ENCODE peak calls at places on chromosomes 4 and X, in five cellular contexts. M is left cardiac atrium; G is stimulated activated effector memory CD8-positive, alpha-beta T cell treated with anti-CD3 and anti-CD28 coated beads, Interleukin-12 subunit alpha, Interleukin-12 subunit beta, amount 100 ng/mL, for 72 hours; A is heart left ventricle; J is activated CD4-positive, alpha-beta T cell treated with anti-CD3 and anti-CD28 coated beads for 36 hours. I is an unnamed sample.

GRCh38 chrX:102808336-102808735 is 87.8 kb downstream of the GPRASP3 start:
- ATAC-seq in M (no peak), G (no peak), A (no peak), J (no peak), I (no peak)

GRCh38 chr4:154982187-154983047 is 201.3 kb downstream of the RBM46 start:
- ATAC-seq in M (peak; percentile 66), G (peak; percentile 66), A (no peak), J (peak; percentile 49), I (peak; percentile 43)

GRCh38 chrX:131955099-131955777 is 67.9 kb upstream of the STK26 start:
- ATAC-seq in M (no peak), G (peak; percentile 47), A (no peak), J (no peak), I (peak; percentile 18)

GRCh38 chr4:173765731-173766130 is 235.7 kb upstream of the HAND2 start:
- ATAC-seq in M (peak; percentile 41), G (no peak), A (no peak), J (no peak), I (no peak)

GRCh38 chrX:123731258-123731986 is 1.4 kb downstream of the THOC2 start:
- ATAC-seq in M (no peak), G (peak; percentile 47), A (no peak), J (no peak), I (no peak)

GRCh38 chr4:9808077-9808476 is 26.6 kb downstream of the DRD5 start:
- ATAC-seq in M (no peak), G (no peak), A (no peak), J (no peak), I (no peak)

GRCh38 chrX:3815896-3816664 is 102.6 kb upstream of the PRKX start:
- ATAC-seq in M (peak; percentile 38), G (no peak), A (no peak), J (peak; percentile 2), I (no peak)

GRCh38 chr4:71221510-71222466 is 117.0 kb upstream of the SLC4A4 start:
- ATAC-seq in M (no peak), G (no peak), A (no peak), J (no peak), I (no peak)

GRCh38 chr4:1952719-1953118 is 56.1 kb downstream of the NELFA start:
- ATAC-seq in M (no peak), G (no peak), A (no peak), J (no peak), I (no peak)

GRCh38 chrX:35919536-35920309 is at the start of gene CFAP47:
- ATAC-seq in M (peak; percentile 27), G (no peak), A (no peak), J (no peak), I (no peak)

GRCh38 chr4:1154523-1155182 is 17.7 kb downstream of the SPON2 start:
- ATAC-seq in M (peak; percentile 61), G (no peak), A (peak; percentile 59), J (no peak), I (no peak)

GRCh38 chr4:2168469-2169319 is 73.2 kb downstream of the HAUS3 start:
- ATAC-seq in M (peak; percentile 15), G (no peak), A (no peak), J (no peak), I (no peak)

GRCh38 chrX:19555236-19555635 is 39.9 kb upstream of the MAP3K15 start:
- ATAC-seq in M (no peak), G (peak; percentile 44), A (no peak), J (peak; percentile 35), I (peak; percentile 45)

GRCh38 chrX:10165580-10166247 is 8.9 kb downstream of the CLCN4 start:
- ATAC-seq in M (peak; percentile 42), G (no peak), A (peak; percentile 50), J (no peak), I (no peak)

GRCh38 chr4:147535161-147535560 is 54.3 kb downstream of the EDNRA start:
- ATAC-seq in M (no peak), G (no peak), A (no peak), J (no peak), I (no peak)

GRCh38 chrX:53445977-53446376 is 11.8 kb upstream of the HSD17B10 start:
- ATAC-seq in M (no peak), G (peak; percentile 48), A (no peak), J (peak; percentile 45), I (peak; percentile 44)

GRCh38 chr4:173264960-173265281 is 69.2 kb downstream of the HMGB2 start:
- ATAC-seq in M (peak; percentile 81), G (no peak), A (peak; percentile 52), J (peak; percentile 16), I (no peak)

GRCh38 chr4:73252001-73252400 is 6.6 kb downstream of the ANKRD17 start:
- ATAC-seq in M (no peak), G (peak; percentile 79), A (no peak), J (peak; percentile 71), I (peak; percentile 72)

GRCh38 chrX:9581771-9582396 is 117.0 kb downstream of the TBL1X start:
- ATAC-seq in M (no peak), G (no peak), A (no peak), J (no peak), I (no peak)

GRCh38 chr4:185879666-185880312 is 67.8 kb upstream of the SORBS2 start:
- ATAC-seq in M (no peak), G (no peak), A (no peak), J (no peak), I (no peak)

GRCh38 chrX:6660567-6661252 is 125.8 kb upstream of the VCX3A start:
- ATAC-seq in M (no peak), G (no peak), A (no peak), J (no peak), I (no peak)

GRCh38 chr4:136643416-136643815 is 888.9 kb downstream of the PCDH18 start:
- ATAC-seq in M (no peak), G (no peak), A (no peak), J (no peak), I (no peak)

GRCh38 chr4:156774422-156774821 is 197.2 kb downstream of the PDGFC start:
- ATAC-seq in M (peak; percentile 79), G (no peak), A (no peak), J (no peak), I (no peak)

GRCh38 chr4:105092768-105093167 is 53.9 kb upstream of the TET2 start:
- ATAC-seq in M (no peak), G (no peak), A (no peak), J (no peak), I (no peak)

GRCh38 chrX:129606918-129607317 is 47.8 kb downstream of the APLN start:
- ATAC-seq in M (peak; percentile 58), G (peak; percentile 62), A (peak; percentile 72), J (no peak), I (no peak)

GRCh38 chrX:151880895-151881294 is 31.8 kb upstream of the MAGEA4 start:
- ATAC-seq in M (no peak), G (no peak), A (no peak), J (no peak), I (no peak)

I was measured in activated T-helper 17 cell treated with anti-CD3 and anti-CD28 coated beads, Interleukin-2, amount 50 U/mL, for 72 hours.